ENCODE peak calls at places on chromosome 10, in four cellular contexts. One of them, this sample, is unnamed. For H3K4me1 and H3K27me3, the result is how much of the 10 kb centered on the place peaks cover.

GRCh38 chr10:17380016-17380415 is 74.4 kb downstream of the ST8SIA6 start:
- DNase-seq in upper lobe of right lung: no peak
- DNase-seq in heart right ventricle: no peak
- DNase-seq in tibial nerve: no peak
- DNase-seq in this sample: no peak

GRCh38 chr10:4546500-4546899 is 279.5 kb upstream of the AKR1E2 start:
- DNase-seq in tibial nerve: no peak
- DNase-seq in heart right ventricle: no peak
- DNase-seq in upper lobe of right lung: no peak
- DNase-seq in this sample: no peak

GRCh38 chr10:94129393-94130130 is 135.8 kb downstream of the PLCE1 start:
- DNase-seq in heart right ventricle: no peak
- DNase-seq in upper lobe of right lung: no peak
- DNase-seq in tibial nerve: no peak
- DNase-seq in this sample: no peak

GRCh38 chr10:1548146-1548545 is 189.2 kb downstream of the ADARB2 start:
- DNase-seq in upper lobe of right lung: no peak
- DNase-seq in heart right ventricle: no peak
- DNase-seq in tibial nerve: no peak
- DNase-seq in this sample: no peak

GRCh38 chr10:77383861-77384553 is 253.6 kb downstream of the KCNMA1 start:
- DNase-seq in tibial nerve: no peak
- DNase-seq in heart right ventricle: no peak
- DNase-seq in upper lobe of right lung: no peak
- DNase-seq in this sample: no peak

GRCh38 chr10:84825330-84825729 is 496.9 kb downstream of the CCSER2 start:
- DNase-seq in tibial nerve: no peak
- DNase-seq in upper lobe of right lung: no peak
- DNase-seq in heart right ventricle: peak
- DNase-seq in this sample: no peak

GRCh38 chr10:1881636-1882035 is 144.3 kb upstream of the ADARB2 start:
- DNase-seq in upper lobe of right lung: no peak
- DNase-seq in tibial nerve: no peak
- DNase-seq in heart right ventricle: no peak
- DNase-seq in this sample: no peak

GRCh38 chr10:680146-680545 is 9.3 kb downstream of the DIP2C start:
- DNase-seq in upper lobe of right lung: peak
- DNase-seq in heart right ventricle: no peak
- DNase-seq in tibial nerve: no peak
- DNase-seq in this sample: no peak

GRCh38 chr10:121556918-121557573 is 41.2 kb downstream of the FGFR2 start:
- DNase-seq in tibial nerve: no peak
- DNase-seq in heart right ventricle: no peak
- DNase-seq in upper lobe of right lung: no peak
- DNase-seq in this sample: no peak
- H3K4me1 ChIP-seq in tibial nerve: under half
- H3K4me1 ChIP-seq in heart right ventricle: under half
- H3K4me1 ChIP-seq in upper lobe of right lung: under half
- H3K4me1 ChIP-seq in this sample: under half

GRCh38 chr10:121994429-121994881 is 5.5 kb downstream of the TACC2 start:
- DNase-seq in upper lobe of right lung: peak
- DNase-seq in tibial nerve: peak
- DNase-seq in heart right ventricle: peak
- DNase-seq in this sample: no peak
- H3K27me3 ChIP-seq in upper lobe of right lung: under half
- H3K27me3 ChIP-seq in tibial nerve: under half
- H3K27me3 ChIP-seq in heart right ventricle: under half
- H3K27me3 ChIP-seq in this sample: under half

DNA sequence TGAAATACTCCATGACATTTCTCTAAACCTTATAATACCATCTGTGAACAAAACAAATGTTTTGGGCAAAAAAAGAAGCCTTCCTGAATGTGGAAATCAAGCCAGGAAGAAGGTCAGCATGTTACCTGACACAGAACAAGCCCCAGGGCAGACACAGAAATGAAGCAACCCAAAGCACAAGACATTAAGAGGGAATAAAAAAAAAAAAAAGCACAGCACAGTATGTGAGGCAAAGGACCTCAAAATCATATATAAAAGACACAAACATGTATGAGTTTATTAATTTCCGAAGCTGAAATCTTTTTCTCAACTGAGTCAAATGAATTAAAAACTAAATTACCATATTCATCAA is 161.8 kb downstream of the SKIDA1 start:
- DNase-seq in tibial nerve: no peak
- DNase-seq in heart right ventricle: no peak
- DNase-seq in upper lobe of right lung: no peak
- DNase-seq in this sample: no peak
- H3K4me3 ChIP-seq in tibial nerve: no peak
- H3K4me3 ChIP-seq in heart right ventricle: no peak
- H3K4me3 ChIP-seq in upper lobe of right lung: no peak
- H3K4me3 ChIP-seq in this sample: no peak

DNA sequence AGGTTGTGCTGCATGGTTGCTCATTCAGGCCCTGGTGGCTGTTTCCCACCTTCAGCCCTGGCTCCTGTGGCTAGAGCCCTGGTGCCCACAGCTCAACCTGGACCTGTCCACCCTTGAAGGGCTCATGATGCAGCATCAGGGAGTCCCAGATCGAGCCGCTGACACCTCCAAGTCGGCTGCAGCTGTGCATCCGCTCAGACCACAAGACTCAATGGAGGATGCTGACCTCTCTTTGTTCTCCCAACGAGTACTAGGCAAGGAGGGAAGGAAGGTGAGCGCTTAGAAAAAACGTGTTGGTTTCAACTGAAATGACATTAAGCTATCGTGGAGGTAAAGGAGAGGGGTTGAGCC is 9.5 kb upstream of the C10orf95 start:
- DNase-seq in tibial nerve: no peak
- DNase-seq in heart right ventricle: no peak
- DNase-seq in upper lobe of right lung: no peak
- DNase-seq in this sample: no peak
- H3K4me1 ChIP-seq in tibial nerve: under half
- H3K4me1 ChIP-seq in heart right ventricle: under half
- H3K4me1 ChIP-seq in upper lobe of right lung: under half
- H3K4me1 ChIP-seq in this sample: under half

This sample was measured in thoracic aorta.